ENCODE peak calls at places on chromosomes 4 and X, in eight cellular contexts. Y is AG09309; G is GM10248; Z is prostate gland; M is right atrium auricular region; D is astrocyte of the cerebellum; F is PC-3; H is CD8-positive, alpha-beta T cell. N is an unnamed sample.

GRCh38 chrX:100720301-100720700 is 11.6 kb downstream of the SYTL4 start:
- DNase-seq in Y (no peak), G (no peak), Z (no peak), M (no peak), D (no peak), F (no peak), H (no peak), N (no peak)

GRCh38 chr4:87532907-87533306 is 3.7 kb upstream of the SPARCL1 start:
- DNase-seq in Y (no peak), G (no peak), Z (no peak), M (no peak), D (no peak), F (no peak), H (no peak), N (no peak)

GRCh38 chrX:155966876-155967275 is 30.6 kb upstream of the IL9R start:
- DNase-seq in Y (peak), G (peak), Z (no peak), M (no peak), D (no peak), F (peak), H (peak), N (no peak)

GRCh38 chrX:5916945-5917344 is 311.7 kb downstream of the NLGN4X start:
- DNase-seq in Y (no peak), G (no peak), Z (no peak), M (no peak), D (no peak), F (no peak), H (no peak), N (no peak)

GRCh38 chr4:141375855-141376254 is 155.2 kb downstream of the ZNF330 start:
- DNase-seq in Y (peak), G (no peak), Z (no peak), M (no peak), D (peak), F (peak), H (no peak), N (no peak)

GRCh38 chr4:101774807-101775206 is 15.7 kb upstream of the BANK1 start:
- DNase-seq in Y (peak), G (no peak), Z (no peak), M (no peak), D (no peak), F (peak), H (no peak), N (no peak)

GRCh38 chrX:40170830-40171512 is 73.2 kb upstream of the BCOR start:
- DNase-seq in Y (no peak), G (peak), Z (no peak), M (no peak), D (no peak), F (peak), H (no peak), N (no peak)

GRCh38 chr4:102537280-102537679 is 36.1 kb downstream of the NFKB1 start:
- DNase-seq in Y (no peak), G (no peak), Z (no peak), M (no peak), D (no peak), F (no peak), H (no peak), N (no peak)

GRCh38 chrX:40090961-40091360 is 6.8 kb downstream of the BCOR start:
- DNase-seq in Y (no peak), G (no peak), Z (no peak), M (no peak), D (no peak), F (no peak), H (no peak), N (no peak)

GRCh38 chr4:41369680-41370079 is 113.0 kb downstream of the UCHL1 start:
- DNase-seq in Y (no peak), G (no peak), Z (peak), M (no peak), D (no peak), F (no peak), H (no peak), N (peak)

GRCh38 chrX:82589410-82589809 is 918.7 kb upstream of the POU3F4 start:
- DNase-seq in Y (no peak), G (no peak), Z (no peak), M (no peak), D (peak), F (peak), H (no peak), N (no peak)

GRCh38 chr4:177573487-177573886 is 131.2 kb upstream of the AGA start:
- DNase-seq in Y (peak), G (no peak), Z (no peak), M (no peak), D (peak), F (peak), H (no peak), N (no peak)

GRCh38 chr4:37008199-37008598 is 236.3 kb upstream of the NWD2 start:
- DNase-seq in Y (no peak), G (no peak), Z (peak), M (no peak), D (peak), F (peak), H (no peak), N (no peak)

GRCh38 chr4:167717495-167717894 is 374.8 kb upstream of the ANXA10 start:
- DNase-seq in Y (no peak), G (no peak), Z (no peak), M (no peak), D (no peak), F (no peak), H (no peak), N (no peak)

GRCh38 chr4:69907151-69907550 is 23.7 kb upstream of the CSN1S1 start:
- DNase-seq in Y (no peak), G (no peak), Z (no peak), M (no peak), D (no peak), F (no peak), H (no peak), N (no peak)

DNA sequence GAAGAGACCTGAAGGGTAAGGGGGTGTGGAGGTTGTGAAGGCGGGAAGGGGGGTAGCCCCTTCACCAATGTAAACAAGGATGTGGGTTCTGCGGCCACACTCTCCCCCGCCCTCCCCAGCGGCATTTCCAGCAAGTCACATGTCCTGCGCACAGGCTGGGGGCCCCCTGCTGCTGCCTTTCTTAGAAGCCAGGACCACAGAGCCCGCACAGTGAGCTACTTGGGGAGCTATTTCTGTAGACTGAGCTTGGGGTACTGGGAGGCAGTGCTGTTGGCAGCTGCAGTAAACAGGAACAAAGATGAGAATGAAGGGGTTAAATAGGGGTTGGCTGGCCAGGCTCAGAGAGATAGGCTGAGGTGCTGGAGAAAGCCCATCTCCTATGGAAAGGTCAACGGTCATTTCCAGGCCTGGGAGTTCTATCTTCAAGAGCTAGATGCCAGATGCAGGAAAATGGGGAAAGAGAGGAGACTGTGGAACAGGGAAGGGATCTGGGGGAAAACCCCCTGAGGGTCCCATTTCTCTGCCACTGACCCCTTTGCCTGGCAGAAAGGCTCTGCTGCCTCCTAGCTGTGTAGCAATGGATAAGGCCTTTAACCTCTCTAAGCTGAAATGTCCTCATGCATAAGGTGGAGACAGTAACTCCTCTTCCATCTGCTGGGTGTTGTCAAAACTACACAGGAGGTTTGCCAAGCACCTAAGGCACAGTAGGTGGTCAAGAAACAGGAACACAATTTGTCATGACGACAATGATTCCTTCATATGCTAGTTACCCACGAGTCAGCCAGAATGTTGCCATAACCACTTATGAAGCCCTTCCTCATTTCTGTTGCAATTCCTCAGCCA is 18.5 kb upstream of the PIM2 start:
- DNase-seq in Y (no peak), G (peak), Z (peak), M (no peak), D (peak), F (no peak), H (peak), N (peak)
- TF ChIP-seq CTCF in Y (no peak), G (peak), Z (no peak), M (no peak), D (peak), F (no peak), H (no peak), N (no peak)

GRCh38 chrX:86171366-86171765 is 23.1 kb downstream of the DACH2 start:
- DNase-seq in Y (peak), G (no peak), Z (no peak), M (no peak), D (peak), F (peak), H (no peak), N (no peak)
- TF ChIP-seq CTCF in Y (peak), G (no peak), Z (no peak), M (no peak), D (peak), F (peak), H (no peak), N (peak)

DNA sequence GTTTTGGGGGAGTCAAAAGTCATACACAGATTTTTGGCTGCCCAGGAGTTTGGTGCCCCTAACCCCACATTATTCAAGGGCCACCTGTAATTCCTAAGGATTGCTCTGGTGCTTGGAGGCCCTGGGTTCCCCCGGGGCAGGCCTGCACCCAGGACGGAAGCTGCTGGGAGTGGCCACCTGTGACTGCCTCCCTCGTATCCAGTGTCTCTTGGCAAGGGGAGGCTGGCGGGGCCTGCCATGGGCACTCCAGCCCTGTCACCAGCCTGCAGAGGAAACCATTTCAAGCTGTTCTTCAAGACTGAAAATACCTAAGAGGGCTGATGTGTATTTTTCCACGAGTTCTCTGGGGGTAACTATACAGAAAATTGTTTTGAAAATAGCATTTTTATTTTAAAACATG is 24.5 kb upstream of the GPR78 start:
- DNase-seq in Y (no peak), G (no peak), Z (no peak), M (no peak), D (no peak), F (no peak), H (no peak), N (no peak)
- TF ChIP-seq CTCF in Y (no peak), G (no peak), Z (no peak), M (no peak), D (no peak), F (no peak), H (no peak), N (no peak)

GRCh38 chr4:23613782-23614181 is 276.1 kb downstream of the PPARGC1A start:
- DNase-seq in Y (no peak), G (no peak), Z (no peak), M (no peak), D (no peak), F (no peak), H (no peak), N (no peak)

GRCh38 chr4:23614284-23614892 is 275.5 kb downstream of the PPARGC1A start:
- DNase-seq in Y (no peak), G (peak), Z (no peak), M (no peak), D (peak), F (peak), H (no peak), N (no peak)
- TF ChIP-seq CTCF in Y (no peak), G (peak), Z (no peak), M (peak), D (peak), F (peak), H (no peak), N (peak)

DNA sequence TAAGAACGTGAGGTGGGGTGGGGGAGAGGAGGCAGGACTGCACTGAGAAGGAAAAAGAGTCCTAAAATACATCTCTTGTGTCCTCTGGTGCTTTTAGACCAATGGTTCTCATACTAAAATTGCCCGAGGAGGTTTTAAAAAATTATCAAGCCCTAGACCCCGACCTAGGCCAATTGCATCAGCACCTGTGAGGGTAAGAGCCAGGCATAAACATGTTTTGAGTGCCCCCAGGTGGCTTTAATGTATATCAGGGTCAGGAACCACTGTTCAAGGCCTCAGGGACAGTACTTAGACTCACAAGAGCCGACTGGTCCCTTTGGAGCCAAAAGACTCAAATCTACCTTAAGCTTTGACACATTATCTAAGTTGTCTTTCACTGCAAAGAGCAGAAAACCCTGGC is 37.5 kb upstream of the TMEM150C start:
- DNase-seq in Y (no peak), G (no peak), Z (no peak), M (no peak), D (no peak), F (peak), H (no peak), N (no peak)
- TF ChIP-seq CTCF in Y (no peak), G (no peak), Z (no peak), M (no peak), D (no peak), F (peak), H (no peak), N (no peak)

DNA sequence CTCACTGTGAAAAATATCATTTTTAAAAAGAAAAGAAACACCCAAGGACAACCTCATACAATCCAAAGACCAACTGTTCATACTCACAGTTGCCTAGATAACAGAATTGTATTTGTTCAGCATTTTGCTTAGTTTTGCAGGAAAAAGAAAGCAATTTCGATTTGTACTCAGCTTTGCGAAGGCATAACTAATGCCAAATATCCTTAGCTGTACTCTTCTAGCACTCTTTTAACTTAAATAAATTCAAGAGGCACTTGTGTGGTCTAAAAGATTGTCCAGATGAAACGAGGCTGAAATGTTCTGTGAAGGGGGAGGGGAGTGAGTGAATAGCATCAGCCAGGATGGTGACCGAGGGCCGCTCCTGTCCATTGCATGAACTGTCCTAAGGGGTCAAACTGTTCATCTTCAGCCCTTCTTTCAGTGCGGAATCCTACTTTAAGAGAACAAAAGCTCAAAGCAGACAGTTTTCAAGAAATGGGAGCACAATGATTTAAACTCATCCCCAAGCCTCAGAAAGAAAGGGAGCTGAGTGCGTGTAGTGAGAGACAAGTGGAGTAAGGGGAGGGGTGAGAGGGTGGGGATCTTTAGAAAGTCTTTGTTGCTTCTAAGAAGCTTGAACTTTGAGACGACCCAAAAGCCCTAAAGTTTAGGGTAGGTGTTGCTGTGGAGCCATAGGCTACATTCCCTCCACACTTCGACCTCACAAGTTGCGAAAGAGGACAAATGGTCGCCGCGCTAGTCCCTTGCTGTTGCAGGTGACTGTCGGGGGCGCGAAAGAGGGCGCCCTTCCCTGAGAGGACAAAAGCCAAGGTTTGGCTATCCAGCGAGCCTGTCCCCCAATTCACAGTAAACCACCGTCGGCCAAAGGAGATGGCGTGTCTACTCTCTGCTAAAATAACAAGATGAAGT is 4.0 kb upstream of the NEUROG2 start:
- DNase-seq in Y (no peak), G (no peak), Z (no peak), M (no peak), D (no peak), F (no peak), H (no peak), N (no peak)
- TF ChIP-seq CTCF in Y (no peak), G (peak), Z (no peak), M (no peak), D (no peak), F (no peak), H (no peak), N (no peak)

GRCh38 chr4:978957-979701 is 5.8 kb upstream of the DGKQ start:
- DNase-seq in Y (no peak), G (no peak), Z (no peak), M (no peak), D (no peak), F (no peak), H (no peak), N (no peak)
- TF ChIP-seq CTCF in Y (no peak), G (no peak), Z (no peak), M (no peak), D (no peak), F (no peak), H (no peak), N (no peak)

GRCh38 chr4:7156273-7157139 is 35.8 kb upstream of the SORCS2 start:
- DNase-seq in Y (no peak), G (no peak), Z (no peak), M (no peak), D (no peak), F (peak), H (no peak), N (no peak)
- TF ChIP-seq CTCF in Y (peak), G (no peak), Z (no peak), M (peak), D (peak), F (peak), H (no peak), N (peak)